ENCODE peak calls at places on chromosomes 12 and 14, in five cellular contexts. One of them, this sample, is unnamed.

GRCh38 chr12:124494751-124495129 is 72.7 kb downstream of the NCOR2 start:
- DNase-seq in activated naive CD4-positive, alpha-beta T cell treated with Interleukin-2 at 50 U/mL for 16 hours: no peak
- DNase-seq in fibroblast of mammary gland: no peak
- DNase-seq in fibroblast of lung: no peak
- DNase-seq in cerebellar cortex: no peak
- DNase-seq in this sample: no peak

GRCh38 chr14:92914087-92914656 is 8.8 kb upstream of the CHGA start:
- DNase-seq in activated naive CD4-positive, alpha-beta T cell treated with Interleukin-2 at 50 U/mL for 16 hours: peak; percentile 35
- DNase-seq in fibroblast of mammary gland: peak; percentile 14
- DNase-seq in fibroblast of lung: peak; percentile 5
- DNase-seq in cerebellar cortex: no peak
- DNase-seq in this sample: peak; percentile 25

GRCh38 chr12:132145334-132145733 is 1.1 kb downstream of the NOC4L start:
- DNase-seq in activated naive CD4-positive, alpha-beta T cell treated with Interleukin-2 at 50 U/mL for 16 hours: no peak
- DNase-seq in fibroblast of mammary gland: no peak
- DNase-seq in fibroblast of lung: no peak
- DNase-seq in cerebellar cortex: no peak
- DNase-seq in this sample: no peak

GRCh38 chr12:94677778-94678177 is 27.4 kb upstream of the TMCC3 start:
- DNase-seq in activated naive CD4-positive, alpha-beta T cell treated with Interleukin-2 at 50 U/mL for 16 hours: no peak
- DNase-seq in fibroblast of mammary gland: no peak
- DNase-seq in fibroblast of lung: no peak
- DNase-seq in cerebellar cortex: no peak
- DNase-seq in this sample: no peak

GRCh38 chr12:122835693-122836026 is 403 bp downstream of the HIP1R start:
- DNase-seq in activated naive CD4-positive, alpha-beta T cell treated with Interleukin-2 at 50 U/mL for 16 hours: peak; percentile 21
- DNase-seq in fibroblast of mammary gland: no peak
- DNase-seq in fibroblast of lung: no peak
- DNase-seq in cerebellar cortex: no peak
- DNase-seq in this sample: no peak

GRCh38 chr12:121964813-121965643 is 46.6 kb downstream of the CFAP251 start:
- DNase-seq in activated naive CD4-positive, alpha-beta T cell treated with Interleukin-2 at 50 U/mL for 16 hours: no peak
- DNase-seq in fibroblast of mammary gland: peak; percentile 75
- DNase-seq in fibroblast of lung: peak; percentile 44
- DNase-seq in cerebellar cortex: no peak
- DNase-seq in this sample: no peak

GRCh38 chr12:109729837-109730200 is 16.2 kb downstream of the FAM222A start:
- DNase-seq in activated naive CD4-positive, alpha-beta T cell treated with Interleukin-2 at 50 U/mL for 16 hours: no peak
- DNase-seq in fibroblast of mammary gland: no peak
- DNase-seq in fibroblast of lung: no peak
- DNase-seq in cerebellar cortex: no peak
- DNase-seq in this sample: no peak

GRCh38 chr14:102316048-102316745 is 3.3 kb upstream of the ZNF839 start:
- DNase-seq in activated naive CD4-positive, alpha-beta T cell treated with Interleukin-2 at 50 U/mL for 16 hours: peak; percentile 21
- DNase-seq in fibroblast of mammary gland: peak; percentile 74
- DNase-seq in fibroblast of lung: peak; percentile 79
- DNase-seq in cerebellar cortex: peak; percentile 57
- DNase-seq in this sample: no peak

GRCh38 chr12:115870527-115870926 is 407.0 kb downstream of the MED13L start:
- DNase-seq in activated naive CD4-positive, alpha-beta T cell treated with Interleukin-2 at 50 U/mL for 16 hours: no peak
- DNase-seq in fibroblast of mammary gland: no peak
- DNase-seq in fibroblast of lung: no peak
- DNase-seq in cerebellar cortex: no peak
- DNase-seq in this sample: no peak

GRCh38 chr12:114668151-114668891 is 15.7 kb downstream of the TBX3 start:
- DNase-seq in activated naive CD4-positive, alpha-beta T cell treated with Interleukin-2 at 50 U/mL for 16 hours: no peak
- DNase-seq in fibroblast of mammary gland: peak; percentile 87
- DNase-seq in fibroblast of lung: peak; percentile 84
- DNase-seq in cerebellar cortex: peak; percentile 26
- DNase-seq in this sample: no peak

GRCh38 chr12:27868165-27868564 is 88.1 kb upstream of the MANSC4 start:
- DNase-seq in activated naive CD4-positive, alpha-beta T cell treated with Interleukin-2 at 50 U/mL for 16 hours: no peak
- DNase-seq in fibroblast of mammary gland: peak; percentile 89
- DNase-seq in fibroblast of lung: peak; percentile 92
- DNase-seq in cerebellar cortex: no peak
- DNase-seq in this sample: no peak

GRCh38 chr12:6195665-6196535 is 4.3 kb upstream of the CD9 start:
- DNase-seq in activated naive CD4-positive, alpha-beta T cell treated with Interleukin-2 at 50 U/mL for 16 hours: peak; percentile 78
- DNase-seq in fibroblast of mammary gland: peak; percentile 88
- DNase-seq in fibroblast of lung: peak; percentile 89
- DNase-seq in cerebellar cortex: peak; percentile 79
- DNase-seq in this sample: peak; percentile 98

GRCh38 chr12:108967869-108968540 is 52.9 kb downstream of the SVOP start:
- DNase-seq in activated naive CD4-positive, alpha-beta T cell treated with Interleukin-2 at 50 U/mL for 16 hours: no peak
- DNase-seq in fibroblast of mammary gland: peak; percentile 9
- DNase-seq in fibroblast of lung: no peak
- DNase-seq in cerebellar cortex: no peak
- DNase-seq in this sample: no peak

GRCh38 chr12:117439531-117440001 is 78.1 kb upstream of the NOS1 start:
- DNase-seq in activated naive CD4-positive, alpha-beta T cell treated with Interleukin-2 at 50 U/mL for 16 hours: no peak
- DNase-seq in fibroblast of mammary gland: no peak
- DNase-seq in fibroblast of lung: no peak
- DNase-seq in cerebellar cortex: no peak
- DNase-seq in this sample: no peak

GRCh38 chr14:71148627-71149026 is 241.4 kb downstream of the PCNX1 start:
- DNase-seq in activated naive CD4-positive, alpha-beta T cell treated with Interleukin-2 at 50 U/mL for 16 hours: no peak
- DNase-seq in fibroblast of mammary gland: no peak
- DNase-seq in fibroblast of lung: no peak
- DNase-seq in cerebellar cortex: no peak
- DNase-seq in this sample: no peak

GRCh38 chr14:34231626-34232025 is 230.4 kb downstream of the SPTSSA start:
- DNase-seq in activated naive CD4-positive, alpha-beta T cell treated with Interleukin-2 at 50 U/mL for 16 hours: no peak
- DNase-seq in fibroblast of mammary gland: no peak
- DNase-seq in fibroblast of lung: no peak
- DNase-seq in cerebellar cortex: no peak
- DNase-seq in this sample: no peak